ENCODE peak calls at places on chromosomes 16 and 17, in six cellular contexts. One of them, this sample, is unnamed.

GRCh38 chr17:27956601-27957445 is 63.7 kb upstream of the LYRM9 start:
- DNase-seq in HepG2: no peak
- DNase-seq in HCT116: no peak
- DNase-seq in GM12878: no peak
- DNase-seq in SK-N-SH: peak; percentile 25
- DNase-seq in K562: peak; percentile 90
- DNase-seq in this sample: no peak

GRCh38 chr16:69106491-69107291 is 1.2 kb downstream of the HAS3 start:
- DNase-seq in HepG2: no peak
- DNase-seq in HCT116: no peak
- DNase-seq in GM12878: no peak
- DNase-seq in SK-N-SH: peak; percentile 82
- DNase-seq in K562: no peak
- DNase-seq in this sample: no peak

GRCh38 chr16:14445935-14446715 is 183.9 kb downstream of the PARN start:
- DNase-seq in HepG2: no peak
- DNase-seq in HCT116: no peak
- DNase-seq in GM12878: no peak
- DNase-seq in SK-N-SH: no peak
- DNase-seq in K562: no peak
- DNase-seq in this sample: no peak

GRCh38 chr17:45302649-45303173 is 14.1 kb downstream of the MAP3K14 start:
- DNase-seq in HepG2: no peak
- DNase-seq in HCT116: no peak
- DNase-seq in GM12878: peak; percentile 89
- DNase-seq in SK-N-SH: no peak
- DNase-seq in K562: no peak
- DNase-seq in this sample: no peak

GRCh38 chr17:34275881-34276280 is 5.9 kb downstream of the CCL7 start:
- DNase-seq in HepG2: no peak
- DNase-seq in HCT116: no peak
- DNase-seq in GM12878: no peak
- DNase-seq in SK-N-SH: no peak
- DNase-seq in K562: no peak
- DNase-seq in this sample: no peak

GRCh38 chr16:30761427-30761927 is 385 bp downstream of the CFAP119 start:
- DNase-seq in HepG2: no peak
- DNase-seq in HCT116: no peak
- DNase-seq in GM12878: no peak
- DNase-seq in SK-N-SH: peak; percentile 72
- DNase-seq in K562: peak; percentile 81
- DNase-seq in this sample: no peak

GRCh38 chr16:83215417-83216001 is 588.7 kb downstream of the CDH13 start:
- DNase-seq in HepG2: peak; percentile 21
- DNase-seq in HCT116: peak; percentile 21
- DNase-seq in GM12878: no peak
- DNase-seq in SK-N-SH: peak; percentile 49
- DNase-seq in K562: peak; percentile 59
- DNase-seq in this sample: peak; percentile 10

GRCh38 chr17:79633937-79634813 is 23.3 kb upstream of the RBFOX3 start:
- DNase-seq in HepG2: no peak
- DNase-seq in HCT116: no peak
- DNase-seq in GM12878: no peak
- DNase-seq in SK-N-SH: peak; percentile 18
- DNase-seq in K562: no peak
- DNase-seq in this sample: no peak

GRCh38 chr17:58156839-58157803 is 8.9 kb downstream of the OR4D1 start:
- DNase-seq in HepG2: no peak
- DNase-seq in HCT116: no peak
- DNase-seq in GM12878: no peak
- DNase-seq in SK-N-SH: peak; percentile 85
- DNase-seq in K562: peak; percentile 14
- DNase-seq in this sample: no peak

GRCh38 chr17:11874756-11875155 is 122.5 kb downstream of the ZNF18 start:
- DNase-seq in HepG2: no peak
- DNase-seq in HCT116: no peak
- DNase-seq in GM12878: no peak
- DNase-seq in SK-N-SH: no peak
- DNase-seq in K562: no peak
- DNase-seq in this sample: no peak

GRCh38 chr16:53091508-53092211 is 36.9 kb downstream of the CHD9 start:
- DNase-seq in HepG2: no peak
- DNase-seq in HCT116: no peak
- DNase-seq in GM12878: peak; percentile 72
- DNase-seq in SK-N-SH: peak; percentile 76
- DNase-seq in K562: no peak
- DNase-seq in this sample: no peak

GRCh38 chr17:77708936-77709335 is 249.6 kb upstream of the TNRC6C start:
- DNase-seq in HepG2: no peak
- DNase-seq in HCT116: no peak
- DNase-seq in GM12878: no peak
- DNase-seq in SK-N-SH: no peak
- DNase-seq in K562: no peak
- DNase-seq in this sample: no peak

GRCh38 chr17:28906276-28907051 is 3.6 kb upstream of the DHRS13 start:
- DNase-seq in HepG2: no peak
- DNase-seq in HCT116: no peak
- DNase-seq in GM12878: no peak
- DNase-seq in SK-N-SH: no peak
- DNase-seq in K562: no peak
- DNase-seq in this sample: no peak

GRCh38 chr17:35713069-35713728 is 18.2 kb upstream of the RASL10B start:
- DNase-seq in HepG2: peak; percentile 87
- DNase-seq in HCT116: no peak
- DNase-seq in GM12878: no peak
- DNase-seq in SK-N-SH: peak; percentile 39
- DNase-seq in K562: no peak
- DNase-seq in this sample: no peak

GRCh38 chr17:67082110-67082509 is 37.8 kb downstream of the CACNG1 start:
- DNase-seq in HepG2: no peak
- DNase-seq in HCT116: no peak
- DNase-seq in GM12878: peak; percentile 26
- DNase-seq in SK-N-SH: no peak
- DNase-seq in K562: no peak
- DNase-seq in this sample: no peak

GRCh38 chr16:24539850-24540484 is 601 bp downstream of the RBBP6 start:
- DNase-seq in HepG2: no peak
- DNase-seq in HCT116: no peak
- DNase-seq in GM12878: no peak
- DNase-seq in SK-N-SH: no peak
- DNase-seq in K562: peak; percentile 58
- DNase-seq in this sample: no peak

GRCh38 chr17:7018331-7018964 is 4.4 kb upstream of the BCL6B start:
- DNase-seq in HepG2: no peak
- DNase-seq in HCT116: no peak
- DNase-seq in GM12878: no peak
- DNase-seq in SK-N-SH: no peak
- DNase-seq in K562: no peak
- DNase-seq in this sample: no peak
- TF ChIP-seq REST in HepG2: no peak
- TF ChIP-seq REST in HCT116: no peak
- TF ChIP-seq REST in GM12878: no peak
- TF ChIP-seq REST in SK-N-SH: no peak
- TF ChIP-seq REST in K562: no peak
- TF ChIP-seq REST in this sample: no peak

GRCh38 chr17:46943218-46943510 is 20.2 kb downstream of the GOSR2 start:
- DNase-seq in HepG2: no peak
- DNase-seq in HCT116: no peak
- DNase-seq in GM12878: no peak
- DNase-seq in SK-N-SH: no peak
- DNase-seq in K562: no peak
- DNase-seq in this sample: no peak

GRCh38 chr17:46942441-46943217 is 19.7 kb downstream of the GOSR2 start:
- DNase-seq in HepG2: peak; percentile 82
- DNase-seq in HCT116: peak; percentile 55
- DNase-seq in GM12878: no peak
- DNase-seq in SK-N-SH: peak; percentile 84
- DNase-seq in K562: peak; percentile 84
- DNase-seq in this sample: peak; percentile 36

GRCh38 chr17:46944931-46945330 is 22.0 kb downstream of the GOSR2 start:
- DNase-seq in HepG2: no peak
- DNase-seq in HCT116: no peak
- DNase-seq in GM12878: no peak
- DNase-seq in SK-N-SH: no peak
- DNase-seq in K562: no peak
- DNase-seq in this sample: no peak

GRCh38 chr17:46940692-46941404 is 17.9 kb downstream of the GOSR2 start:
- DNase-seq in HepG2: peak; percentile 85
- DNase-seq in HCT116: peak; percentile 66
- DNase-seq in GM12878: no peak
- DNase-seq in SK-N-SH: peak; percentile 91
- DNase-seq in K562: peak; percentile 84
- DNase-seq in this sample: peak; percentile 51

DNA sequence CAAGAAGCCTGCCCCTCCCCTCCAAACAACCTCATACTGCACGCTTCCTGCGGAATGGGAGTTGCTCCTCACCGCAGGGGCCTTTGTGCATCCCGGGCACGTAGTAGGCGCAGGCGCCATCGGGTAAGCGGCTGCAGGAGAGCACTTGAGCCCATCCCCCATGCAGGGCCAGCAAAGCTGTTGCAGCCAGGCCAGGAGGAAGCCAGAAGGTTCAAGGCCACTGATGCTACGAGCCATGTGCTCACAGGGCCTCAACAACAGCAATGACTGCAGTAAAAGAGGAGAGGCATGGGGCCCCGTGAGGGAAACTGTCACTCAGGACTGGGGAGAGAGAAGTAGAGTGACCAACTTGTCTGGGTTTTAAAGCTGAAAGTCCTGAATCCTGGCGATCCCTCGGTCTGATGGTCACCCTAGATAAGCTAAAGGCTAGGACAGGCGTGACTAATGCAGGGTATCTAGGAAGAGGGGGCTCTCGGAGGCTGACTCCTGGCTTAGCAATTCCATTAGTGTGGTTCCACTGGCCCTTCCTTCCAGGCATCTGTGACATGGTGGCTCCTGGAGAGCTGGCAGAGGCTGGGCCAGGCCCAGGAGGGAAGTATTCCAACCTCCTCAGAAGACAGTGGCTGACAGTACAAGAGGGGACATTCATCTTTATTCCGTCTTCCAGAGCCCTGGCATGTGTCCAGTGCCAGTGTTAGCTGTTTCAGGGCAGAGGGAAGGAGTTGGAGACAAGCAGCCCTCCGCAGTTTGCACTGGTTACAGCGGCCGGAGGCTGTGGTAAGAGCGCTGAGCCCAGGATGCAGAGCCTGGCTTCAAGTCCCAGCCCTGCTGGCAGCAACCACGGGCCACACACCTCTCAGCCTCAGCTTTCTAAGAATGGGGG is 20.8 kb downstream of the GOSR2 start:
- DNase-seq in HepG2: peak; percentile 92
- DNase-seq in HCT116: no peak
- DNase-seq in GM12878: no peak
- DNase-seq in SK-N-SH: peak; percentile 48
- DNase-seq in K562: peak; percentile 48
- DNase-seq in this sample: no peak
- TF ChIP-seq SIN3A in HepG2: peak; percentile 68
- TF ChIP-seq SIN3A in HCT116: no peak
- TF ChIP-seq SIN3A in GM12878: no peak
- TF ChIP-seq SIN3A in SK-N-SH: peak; percentile 13
- TF ChIP-seq SIN3A in K562: no peak
- TF ChIP-seq SIN3A in this sample: no peak

DNA sequence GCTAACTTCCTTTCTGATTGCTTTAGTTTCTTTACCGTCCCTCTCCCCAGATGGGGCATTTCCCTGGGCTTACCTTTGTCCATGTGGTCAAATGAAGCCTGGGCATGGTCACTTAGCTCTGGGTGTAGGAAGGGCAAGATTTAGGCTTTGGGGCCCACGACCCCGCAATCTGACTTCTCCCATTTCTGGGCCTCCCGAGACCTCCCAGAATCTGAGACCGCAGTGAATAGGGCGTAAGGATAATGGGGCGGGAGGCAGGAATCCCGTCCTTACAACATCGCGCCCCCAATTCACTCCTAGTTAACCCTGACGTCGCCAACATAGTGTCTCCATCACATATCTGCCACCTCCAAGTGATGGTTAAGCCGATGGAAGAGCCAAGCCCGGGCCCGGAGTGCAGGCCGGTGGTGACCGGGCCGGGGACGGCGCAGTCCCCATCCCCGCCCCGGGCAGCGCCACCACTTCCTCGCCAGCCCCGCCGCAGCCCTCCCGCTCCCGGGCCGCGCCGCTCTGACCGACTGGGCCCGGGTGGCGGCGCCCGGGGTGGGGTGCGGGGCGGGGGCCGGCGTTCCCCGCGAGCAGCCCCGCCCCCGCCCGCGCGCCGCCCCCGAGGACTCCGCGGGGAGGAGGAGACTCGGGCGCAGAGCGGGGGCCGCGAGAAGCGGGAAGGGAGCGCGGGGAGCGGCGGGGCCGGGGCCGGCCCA is at the start of gene RHBDL3:
- DNase-seq in HepG2: no peak
- DNase-seq in HCT116: no peak
- DNase-seq in GM12878: no peak
- DNase-seq in SK-N-SH: peak; percentile 89
- DNase-seq in K562: no peak
- DNase-seq in this sample: no peak
- H3K4me3 ChIP-seq in HepG2: peak within 1 kb of the TSS; percentile 65
- H3K4me3 ChIP-seq in HCT116: peak within 1 kb of the TSS; percentile 51
- H3K4me3 ChIP-seq in GM12878: peak within 1 kb of the TSS; percentile 46
- H3K4me3 ChIP-seq in SK-N-SH: peak within 1 kb of the TSS; percentile 60
- H3K4me3 ChIP-seq in K562: peak within 1 kb of the TSS; percentile 16
- H3K4me3 ChIP-seq in this sample: peak within 1 kb of the TSS; percentile 47

GRCh38 chr16:22970191-22970845 is 156.4 kb downstream of the HS3ST2 start:
- DNase-seq in HepG2: no peak
- DNase-seq in HCT116: no peak
- DNase-seq in GM12878: no peak
- DNase-seq in SK-N-SH: no peak
- DNase-seq in K562: no peak
- DNase-seq in this sample: no peak

GRCh38 chr16:22973451-22973991 is 159.6 kb downstream of the HS3ST2 start:
- DNase-seq in HepG2: no peak
- DNase-seq in HCT116: no peak
- DNase-seq in GM12878: no peak
- DNase-seq in SK-N-SH: no peak
- DNase-seq in K562: no peak
- DNase-seq in this sample: no peak

GRCh38 chr16:22968931-22969330 is 155.0 kb downstream of the HS3ST2 start:
- DNase-seq in HepG2: no peak
- DNase-seq in HCT116: no peak
- DNase-seq in GM12878: no peak
- DNase-seq in SK-N-SH: no peak
- DNase-seq in K562: no peak
- DNase-seq in this sample: no peak

GRCh38 chr16:22969567-22969966 is 155.6 kb downstream of the HS3ST2 start:
- DNase-seq in HepG2: no peak
- DNase-seq in HCT116: no peak
- DNase-seq in GM12878: no peak
- DNase-seq in SK-N-SH: no peak
- DNase-seq in K562: no peak
- DNase-seq in this sample: no peak

DNA sequence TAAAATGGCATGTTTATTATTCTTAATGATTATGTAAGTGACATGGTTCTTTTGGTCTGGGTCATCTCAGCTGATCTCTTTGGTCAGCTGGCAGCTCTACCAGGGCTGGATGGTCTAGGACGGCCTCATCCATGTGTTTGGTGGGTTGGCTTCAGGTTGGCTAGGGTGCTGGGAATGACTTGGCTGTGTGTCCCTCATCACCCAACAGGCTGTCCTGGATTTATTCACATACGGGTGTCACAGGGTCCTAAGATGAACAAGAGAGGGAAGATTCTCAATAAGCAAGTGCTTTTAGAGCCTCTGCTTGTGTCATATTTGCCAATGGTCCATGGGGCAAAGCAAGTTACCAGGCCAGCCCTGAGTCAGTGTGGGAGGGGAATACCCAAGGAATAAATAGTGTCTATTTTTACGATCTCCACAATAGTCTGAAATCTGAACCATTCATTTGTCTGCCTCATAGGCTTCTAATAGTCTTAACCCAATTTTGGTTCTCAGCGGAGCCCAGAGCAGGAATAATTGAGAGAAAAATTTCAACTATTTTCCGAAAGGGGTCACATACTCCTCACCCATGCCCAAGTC is 157.5 kb downstream of the HS3ST2 start:
- DNase-seq in HepG2: no peak
- DNase-seq in HCT116: no peak
- DNase-seq in GM12878: no peak
- DNase-seq in SK-N-SH: no peak
- DNase-seq in K562: no peak
- DNase-seq in this sample: no peak
- TF ChIP-seq REST in HepG2: no peak
- TF ChIP-seq REST in HCT116: no peak
- TF ChIP-seq REST in GM12878: no peak
- TF ChIP-seq REST in SK-N-SH: no peak
- TF ChIP-seq REST in K562: no peak
- TF ChIP-seq REST in this sample: no peak

This sample was measured in Panc1.